ENCODE peak calls at places on chromosomes 2 and 18, in seven cellular contexts. U is A549, Q is K562, T is IMR-90, W is HepG2, A is GM12878, M is H1. X is an unnamed sample.

GRCh38 chr18:34783485-34783884 is 73.4 kb downstream of the DTNA start:
- DNase-seq in U (no peak), Q (no peak), T (peak; percentile 68), W (no peak), A (no peak), M (no peak), X (no peak)

GRCh38 chr2:230886641-230887040 is 21.9 kb downstream of the ITM2C start:
- DNase-seq in U (no peak), Q (no peak), T (no peak), W (no peak), A (no peak), M (no peak), X (no peak)

GRCh38 chr18:58394046-58394445 is 234.8 kb downstream of the ALPK2 start:
- DNase-seq in U (no peak), Q (no peak), T (peak; percentile 73), W (no peak), A (no peak), M (no peak), X (no peak)

GRCh38 chr2:80351229-80351628 is 46.7 kb upstream of the LRRTM1 start:
- DNase-seq in U (no peak), Q (no peak), T (no peak), W (no peak), A (no peak), M (no peak), X (no peak)

GRCh38 chr2:151878655-151879563 is 50.7 kb upstream of the ARL5A start:
- DNase-seq in U (peak; percentile 7), Q (no peak), T (no peak), W (peak; percentile 83), A (no peak), M (no peak), X (peak; percentile 46)

GRCh38 chr2:240711296-240711695 is 19.6 kb downstream of the AQP12A start:
- DNase-seq in U (no peak), Q (no peak), T (no peak), W (no peak), A (no peak), M (no peak), X (no peak)

GRCh38 chr2:62672601-62673000 is 32.9 kb upstream of the EHBP1 start:
- DNase-seq in U (peak; percentile 72), Q (no peak), T (peak; percentile 70), W (peak; percentile 83), A (no peak), M (peak; percentile 36), X (no peak)

GRCh38 chr18:79461627-79462026 is 65.9 kb downstream of the NFATC1 start:
- DNase-seq in U (no peak), Q (no peak), T (no peak), W (no peak), A (no peak), M (no peak), X (no peak)

GRCh38 chr2:150759531-150759930 is 272.1 kb upstream of the RND3 start:
- DNase-seq in U (no peak), Q (no peak), T (no peak), W (no peak), A (no peak), M (no peak), X (no peak)

GRCh38 chr2:44168684-44169154 is at the start of gene PPM1B:
- DNase-seq in U (no peak), Q (peak; percentile 97), T (no peak), W (no peak), A (no peak), M (peak; percentile 99), X (no peak)

GRCh38 chr2:23642516-23642915 is 257.5 kb downstream of the KLHL29 start:
- DNase-seq in U (no peak), Q (no peak), T (no peak), W (no peak), A (no peak), M (no peak), X (no peak)

GRCh38 chr2:53088062-53088461 is 679.5 kb upstream of the CHAC2 start:
- DNase-seq in U (no peak), Q (no peak), T (no peak), W (no peak), A (no peak), M (no peak), X (no peak)

GRCh38 chr2:97267411-97268074 is 154.6 kb downstream of the ANKRD36 start:
- DNase-seq in U (no peak), Q (no peak), T (peak; percentile 0), W (peak; percentile 1), A (no peak), M (no peak), X (no peak)

GRCh38 chr18:63412949-63413348 is 9.3 kb downstream of the VPS4B start:
- DNase-seq in U (no peak), Q (no peak), T (no peak), W (no peak), A (no peak), M (no peak), X (no peak)

GRCh38 chr2:141029424-141030078 is 1101.3 kb downstream of the LRP1B start:
- DNase-seq in U (no peak), Q (no peak), T (no peak), W (no peak), A (no peak), M (peak; percentile 5), X (no peak)

GRCh38 chr2:17979707-17980106 is 101.2 kb downstream of the KCNS3 start:
- DNase-seq in U (no peak), Q (no peak), T (peak; percentile 86), W (no peak), A (no peak), M (no peak), X (no peak)

GRCh38 chr2:72024451-72025175 is 123.0 kb downstream of the CYP26B1 start:
- DNase-seq in U (no peak), Q (no peak), T (no peak), W (no peak), A (no peak), M (no peak), X (no peak)

GRCh38 chr2:110182449-110182848 is 22.4 kb downstream of the NPHP1 start:
- DNase-seq in U (no peak), Q (no peak), T (no peak), W (no peak), A (no peak), M (no peak), X (no peak)

GRCh38 chr2:59741840-59742239 is 811.6 kb downstream of the BCL11A start:
- DNase-seq in U (no peak), Q (no peak), T (no peak), W (no peak), A (no peak), M (no peak), X (no peak)

GRCh38 chr2:144331652-144332355 is 188.1 kb downstream of the ZEB2 start:
- DNase-seq in U (no peak), Q (peak; percentile 58), T (no peak), W (no peak), A (no peak), M (no peak), X (peak; percentile 29)

GRCh38 chr2:128538401-128538800 is 219.7 kb upstream of the HS6ST1 start:
- DNase-seq in U (no peak), Q (no peak), T (peak; percentile 30), W (no peak), A (no peak), M (no peak), X (no peak)

GRCh38 chr2:190119257-190119656 is 56.7 kb upstream of the MSTN start:
- DNase-seq in U (no peak), Q (no peak), T (no peak), W (no peak), A (no peak), M (peak; percentile 29), X (no peak)

GRCh38 chr2:120298173-120298835 is 45.7 kb downstream of the RALB start:
- DNase-seq in U (no peak), Q (peak; percentile 34), T (peak; percentile 84), W (no peak), A (no peak), M (no peak), X (no peak)

GRCh38 chr2:226490172-226490571 is 309.4 kb downstream of the IRS1 start:
- DNase-seq in U (no peak), Q (no peak), T (peak; percentile 59), W (no peak), A (no peak), M (no peak), X (no peak)

GRCh38 chr2:229454934-229455631 is 184.0 kb upstream of the PID1 start:
- DNase-seq in U (peak; percentile 50), Q (no peak), T (peak; percentile 81), W (no peak), A (no peak), M (no peak), X (no peak)

GRCh38 chr18:10210077-10210476 is 244.4 kb upstream of the APCDD1 start:
- DNase-seq in U (no peak), Q (no peak), T (no peak), W (no peak), A (no peak), M (no peak), X (no peak)
- TF ChIP-seq CEBPB in U (no peak), Q (no peak), T (no peak), W (no peak), A (no peak), M (no peak), X (no peak)

GRCh38 chr2:10216677-10217498 is 85.8 kb upstream of the HPCAL1 start:
- DNase-seq in U (no peak), Q (peak; percentile 39), T (no peak), W (peak; percentile 45), A (no peak), M (no peak), X (no peak)
- TF ChIP-seq CEBPB in U (no peak), Q (no peak), T (no peak), W (no peak), A (no peak), M (no peak), X (no peak)

DNA sequence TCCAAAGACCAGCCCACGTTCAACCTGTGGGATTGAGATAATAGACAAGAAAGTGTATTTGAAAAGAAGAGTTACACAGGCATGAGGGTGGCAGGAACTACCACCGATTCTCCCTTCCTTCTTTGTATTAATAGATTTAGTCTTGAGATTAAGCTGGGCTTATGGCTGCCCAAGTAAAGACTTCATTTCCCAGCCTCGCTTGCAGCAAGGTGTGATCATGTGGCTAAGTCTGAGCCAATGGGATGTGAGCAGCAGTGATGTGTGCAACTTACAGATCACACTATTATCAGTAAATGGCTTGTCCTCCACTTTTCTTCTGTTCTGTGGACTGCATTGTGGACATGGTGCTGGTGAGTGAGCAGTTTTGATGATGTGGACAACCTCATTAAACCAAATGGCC is 101.7 kb downstream of the POLR1A start:
- DNase-seq in U (peak; percentile 40), Q (peak; percentile 65), T (no peak), W (no peak), A (no peak), M (no peak), X (no peak)
- TF ChIP-seq CEBPB in U (no peak), Q (no peak), T (no peak), W (no peak), A (no peak), M (no peak), X (no peak)

DNA sequence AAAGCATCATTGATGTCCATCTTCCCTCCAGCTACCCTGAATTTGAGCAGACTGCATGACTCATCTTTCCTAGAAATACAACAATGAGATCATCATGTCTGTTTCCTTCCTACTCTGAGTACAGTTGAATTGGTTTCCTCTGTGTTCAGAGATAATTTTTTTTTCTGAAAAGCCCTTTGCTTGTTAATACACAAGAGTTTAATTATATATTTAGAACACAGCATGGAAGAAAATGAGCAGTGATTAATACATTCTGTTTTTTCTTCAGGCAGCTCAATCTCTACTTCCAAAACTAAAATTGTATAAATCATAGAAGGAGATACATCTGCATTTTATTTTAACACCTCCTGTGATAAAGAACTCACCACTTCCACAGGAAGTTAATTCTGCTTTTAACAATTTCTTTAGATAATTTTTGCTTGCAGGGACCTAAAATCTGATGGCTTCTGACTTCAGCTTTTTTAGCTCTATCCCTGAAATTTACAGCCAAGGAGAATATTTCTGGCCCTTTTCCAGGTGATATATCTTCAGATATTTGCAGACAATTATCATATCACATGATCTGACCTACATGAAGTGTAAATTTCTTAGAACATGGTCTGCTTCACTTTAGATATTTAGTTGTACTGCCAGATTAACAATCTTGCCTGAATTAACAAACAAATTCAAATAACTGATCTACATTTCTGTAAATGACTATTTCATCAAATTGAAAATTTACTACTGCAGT is 249.0 kb downstream of the TRIB2 start:
- DNase-seq in U (no peak), Q (peak; percentile 72), T (peak; percentile 83), W (no peak), A (no peak), M (no peak), X (no peak)
- TF ChIP-seq CEBPB in U (no peak), Q (no peak), T (no peak), W (no peak), A (no peak), M (no peak), X (no peak)

X was measured in HCT116.